ENCODE peak calls at places on chromosomes 3 and 15, in ten cellular contexts. One of them, this sample, is unnamed.

GRCh38 chr15:51706347-51706746 is 25.0 kb downstream of the SCG3 start:
- DNase-seq in GM20000: no peak
- DNase-seq in AG10803: peak; percentile 72
- DNase-seq in ascending aorta: no peak
- DNase-seq in OCI-LY7: no peak
- DNase-seq in HFFc6: no peak
- DNase-seq in WERI-Rb-1: no peak
- DNase-seq in endothelial cell of umbilical vein: no peak
- DNase-seq in HL-60: no peak
- DNase-seq in neural crest cell: no peak
- DNase-seq in this sample: no peak

GRCh38 chr3:116512931-116513330 is 67.6 kb upstream of the LSAMP start:
- DNase-seq in GM20000: no peak
- DNase-seq in AG10803: no peak
- DNase-seq in ascending aorta: no peak
- DNase-seq in OCI-LY7: no peak
- DNase-seq in HFFc6: no peak
- DNase-seq in WERI-Rb-1: no peak
- DNase-seq in endothelial cell of umbilical vein: no peak
- DNase-seq in HL-60: no peak
- DNase-seq in neural crest cell: no peak
- DNase-seq in this sample: no peak

GRCh38 chr15:70355275-70355795 is 257.6 kb upstream of the TLE3 start:
- DNase-seq in GM20000: no peak
- DNase-seq in AG10803: no peak
- DNase-seq in ascending aorta: no peak
- DNase-seq in OCI-LY7: peak; percentile 11
- DNase-seq in HFFc6: no peak
- DNase-seq in WERI-Rb-1: no peak
- DNase-seq in endothelial cell of umbilical vein: no peak
- DNase-seq in HL-60: no peak
- DNase-seq in neural crest cell: no peak
- DNase-seq in this sample: no peak

GRCh38 chr3:32147509-32147908 is 41.1 kb downstream of the GPD1L start:
- DNase-seq in GM20000: no peak
- DNase-seq in AG10803: no peak
- DNase-seq in ascending aorta: no peak
- DNase-seq in OCI-LY7: no peak
- DNase-seq in HFFc6: no peak
- DNase-seq in WERI-Rb-1: no peak
- DNase-seq in endothelial cell of umbilical vein: no peak
- DNase-seq in HL-60: no peak
- DNase-seq in neural crest cell: no peak
- DNase-seq in this sample: no peak

GRCh38 chr3:26840272-26840870 is 217.8 kb downstream of the LRRC3B start:
- DNase-seq in GM20000: no peak
- DNase-seq in AG10803: no peak
- DNase-seq in ascending aorta: no peak
- DNase-seq in OCI-LY7: no peak
- DNase-seq in HFFc6: no peak
- DNase-seq in WERI-Rb-1: no peak
- DNase-seq in endothelial cell of umbilical vein: no peak
- DNase-seq in HL-60: no peak
- DNase-seq in neural crest cell: no peak
- DNase-seq in this sample: no peak

GRCh38 chr15:73364070-73364469 is 4.7 kb downstream of the HCN4 start:
- DNase-seq in GM20000: no peak
- DNase-seq in AG10803: no peak
- DNase-seq in ascending aorta: no peak
- DNase-seq in OCI-LY7: no peak
- DNase-seq in HFFc6: no peak
- DNase-seq in WERI-Rb-1: no peak
- DNase-seq in endothelial cell of umbilical vein: no peak
- DNase-seq in HL-60: no peak
- DNase-seq in neural crest cell: no peak
- DNase-seq in this sample: no peak

GRCh38 chr3:5277612-5278236 is 90.2 kb downstream of the EDEM1 start:
- DNase-seq in GM20000: no peak
- DNase-seq in AG10803: no peak
- DNase-seq in ascending aorta: no peak
- DNase-seq in OCI-LY7: no peak
- DNase-seq in HFFc6: no peak
- DNase-seq in WERI-Rb-1: no peak
- DNase-seq in endothelial cell of umbilical vein: no peak
- DNase-seq in HL-60: no peak
- DNase-seq in neural crest cell: no peak
- DNase-seq in this sample: no peak

GRCh38 chr3:13348100-13348499 is 72.0 kb downstream of the NUP210 start:
- DNase-seq in GM20000: no peak
- DNase-seq in AG10803: no peak
- DNase-seq in ascending aorta: no peak
- DNase-seq in OCI-LY7: no peak
- DNase-seq in HFFc6: no peak
- DNase-seq in WERI-Rb-1: no peak
- DNase-seq in endothelial cell of umbilical vein: no peak
- DNase-seq in HL-60: no peak
- DNase-seq in neural crest cell: no peak
- DNase-seq in this sample: no peak

GRCh38 chr3:74605437-74605836 is 9.0 kb downstream of the CNTN3 start:
- DNase-seq in GM20000: no peak
- DNase-seq in AG10803: no peak
- DNase-seq in ascending aorta: no peak
- DNase-seq in OCI-LY7: no peak
- DNase-seq in HFFc6: no peak
- DNase-seq in WERI-Rb-1: no peak
- DNase-seq in endothelial cell of umbilical vein: no peak
- DNase-seq in HL-60: no peak
- DNase-seq in neural crest cell: no peak
- DNase-seq in this sample: no peak

GRCh38 chr3:72346526-72346926 is 501.7 kb downstream of the SHQ1 start:
- DNase-seq in GM20000: no peak
- DNase-seq in AG10803: peak; percentile 99
- DNase-seq in ascending aorta: no peak
- DNase-seq in OCI-LY7: no peak
- DNase-seq in HFFc6: peak; percentile 98
- DNase-seq in WERI-Rb-1: no peak
- DNase-seq in endothelial cell of umbilical vein: peak; percentile 21
- DNase-seq in HL-60: peak; percentile 85
- DNase-seq in neural crest cell: no peak
- DNase-seq in this sample: no peak

GRCh38 chr3:41370307-41370706 is 171.0 kb downstream of the CTNNB1 start:
- DNase-seq in GM20000: no peak
- DNase-seq in AG10803: no peak
- DNase-seq in ascending aorta: no peak
- DNase-seq in OCI-LY7: no peak
- DNase-seq in HFFc6: no peak
- DNase-seq in WERI-Rb-1: no peak
- DNase-seq in endothelial cell of umbilical vein: no peak
- DNase-seq in HL-60: no peak
- DNase-seq in neural crest cell: no peak
- DNase-seq in this sample: no peak

GRCh38 chr3:13509816-13510192 is 29.7 kb downstream of the HDAC11 start:
- DNase-seq in GM20000: no peak
- DNase-seq in AG10803: no peak
- DNase-seq in ascending aorta: no peak
- DNase-seq in OCI-LY7: no peak
- DNase-seq in HFFc6: no peak
- DNase-seq in WERI-Rb-1: no peak
- DNase-seq in endothelial cell of umbilical vein: no peak
- DNase-seq in HL-60: no peak
- DNase-seq in neural crest cell: no peak
- DNase-seq in this sample: no peak

GRCh38 chr15:77622212-77622941 is 10.3 kb downstream of the LINGO1 start:
- DNase-seq in GM20000: peak; percentile 26
- DNase-seq in AG10803: no peak
- DNase-seq in ascending aorta: no peak
- DNase-seq in OCI-LY7: no peak
- DNase-seq in HFFc6: no peak
- DNase-seq in WERI-Rb-1: no peak
- DNase-seq in endothelial cell of umbilical vein: no peak
- DNase-seq in HL-60: no peak
- DNase-seq in neural crest cell: no peak
- DNase-seq in this sample: no peak

GRCh38 chr3:58659051-58659675 is 7.4 kb downstream of the FAM3D start:
- DNase-seq in GM20000: no peak
- DNase-seq in AG10803: peak; percentile 42
- DNase-seq in ascending aorta: no peak
- DNase-seq in OCI-LY7: no peak
- DNase-seq in HFFc6: peak; percentile 23
- DNase-seq in WERI-Rb-1: peak; percentile 52
- DNase-seq in endothelial cell of umbilical vein: peak; percentile 59
- DNase-seq in HL-60: no peak
- DNase-seq in neural crest cell: no peak
- DNase-seq in this sample: no peak
- TF ChIP-seq CTCF in GM20000: no peak
- TF ChIP-seq CTCF in AG10803: peak; percentile 49
- TF ChIP-seq CTCF in ascending aorta: no peak
- TF ChIP-seq CTCF in OCI-LY7: no peak
- TF ChIP-seq CTCF in HFFc6: peak; percentile 75
- TF ChIP-seq CTCF in WERI-Rb-1: peak; percentile 72
- TF ChIP-seq CTCF in endothelial cell of umbilical vein: peak; percentile 49
- TF ChIP-seq CTCF in HL-60: no peak
- TF ChIP-seq CTCF in neural crest cell: peak; percentile 46
- TF ChIP-seq CTCF in this sample: peak; percentile 60

DNA sequence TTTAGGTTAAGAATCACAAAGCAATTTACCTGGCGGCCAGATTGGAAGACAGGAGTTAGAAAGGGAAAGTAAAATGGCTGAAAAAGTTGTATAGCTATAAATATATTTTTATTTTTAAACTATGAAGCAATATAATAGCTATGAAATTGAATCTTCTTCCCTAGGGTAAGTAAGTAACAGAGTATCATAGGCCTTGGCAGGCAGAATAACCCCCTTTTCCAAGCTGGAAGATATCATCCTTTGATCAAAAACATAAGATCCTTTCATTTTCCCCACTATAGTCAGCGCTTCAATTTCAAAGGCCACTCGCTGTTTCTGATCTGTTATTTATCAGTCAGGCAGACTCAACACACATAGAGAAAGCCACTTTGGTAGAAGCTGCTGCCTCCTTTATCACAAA is 74.1 kb upstream of the UBE2E2 start:
- DNase-seq in GM20000: no peak
- DNase-seq in AG10803: no peak
- DNase-seq in ascending aorta: no peak
- DNase-seq in OCI-LY7: no peak
- DNase-seq in HFFc6: no peak
- DNase-seq in WERI-Rb-1: no peak
- DNase-seq in endothelial cell of umbilical vein: no peak
- DNase-seq in HL-60: no peak
- DNase-seq in neural crest cell: no peak
- DNase-seq in this sample: no peak
- TF ChIP-seq CTCF in GM20000: no peak
- TF ChIP-seq CTCF in AG10803: no peak
- TF ChIP-seq CTCF in ascending aorta: no peak
- TF ChIP-seq CTCF in OCI-LY7: no peak
- TF ChIP-seq CTCF in HFFc6: no peak
- TF ChIP-seq CTCF in WERI-Rb-1: no peak
- TF ChIP-seq CTCF in endothelial cell of umbilical vein: no peak
- TF ChIP-seq CTCF in HL-60: no peak
- TF ChIP-seq CTCF in neural crest cell: no peak
- TF ChIP-seq CTCF in this sample: no peak

GRCh38 chr3:42600958-42601675 is 631 bp downstream of the NKTR start:
- DNase-seq in GM20000: no peak
- DNase-seq in AG10803: peak; percentile 68
- DNase-seq in ascending aorta: peak; percentile 23
- DNase-seq in OCI-LY7: peak; percentile 68
- DNase-seq in HFFc6: peak; percentile 77
- DNase-seq in WERI-Rb-1: no peak
- DNase-seq in endothelial cell of umbilical vein: peak; percentile 68
- DNase-seq in HL-60: peak; percentile 84
- DNase-seq in neural crest cell: no peak
- DNase-seq in this sample: no peak
- TF ChIP-seq CTCF in GM20000: no peak
- TF ChIP-seq CTCF in AG10803: peak; percentile 21
- TF ChIP-seq CTCF in ascending aorta: no peak
- TF ChIP-seq CTCF in OCI-LY7: no peak
- TF ChIP-seq CTCF in HFFc6: peak; percentile 6
- TF ChIP-seq CTCF in WERI-Rb-1: no peak
- TF ChIP-seq CTCF in endothelial cell of umbilical vein: no peak
- TF ChIP-seq CTCF in HL-60: no peak
- TF ChIP-seq CTCF in neural crest cell: peak; percentile 30
- TF ChIP-seq CTCF in this sample: peak; percentile 49

DNA sequence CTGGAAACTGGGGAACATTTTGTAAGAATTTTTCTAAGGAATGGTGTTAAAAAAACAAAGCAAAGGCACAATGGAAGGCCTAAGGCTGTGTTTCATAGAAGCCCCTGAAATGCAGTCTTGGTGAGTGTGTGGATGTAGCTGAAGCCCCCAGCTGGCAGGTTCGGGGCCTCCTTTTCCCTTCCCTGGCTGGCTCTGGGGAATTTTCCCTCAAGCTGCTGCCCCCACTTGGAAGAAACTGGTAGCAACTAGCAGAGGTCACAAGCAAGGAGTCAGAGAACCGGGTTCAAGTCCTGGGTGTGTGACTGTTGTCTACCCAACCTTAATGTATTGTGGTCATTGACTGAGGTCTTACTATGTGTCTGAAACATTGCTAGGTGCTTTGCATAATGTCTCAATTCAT is 85.3 kb upstream of the MYZAP start:
- DNase-seq in GM20000: no peak
- DNase-seq in AG10803: no peak
- DNase-seq in ascending aorta: no peak
- DNase-seq in OCI-LY7: no peak
- DNase-seq in HFFc6: no peak
- DNase-seq in WERI-Rb-1: peak; percentile 44
- DNase-seq in endothelial cell of umbilical vein: no peak
- DNase-seq in HL-60: no peak
- DNase-seq in neural crest cell: no peak
- DNase-seq in this sample: no peak
- TF ChIP-seq CTCF in GM20000: no peak
- TF ChIP-seq CTCF in AG10803: peak; percentile 32
- TF ChIP-seq CTCF in ascending aorta: no peak
- TF ChIP-seq CTCF in OCI-LY7: peak; percentile 27
- TF ChIP-seq CTCF in HFFc6: peak; percentile 23
- TF ChIP-seq CTCF in WERI-Rb-1: peak; percentile 50
- TF ChIP-seq CTCF in endothelial cell of umbilical vein: peak; percentile 11
- TF ChIP-seq CTCF in HL-60: no peak
- TF ChIP-seq CTCF in neural crest cell: peak; percentile 41
- TF ChIP-seq CTCF in this sample: no peak

DNA sequence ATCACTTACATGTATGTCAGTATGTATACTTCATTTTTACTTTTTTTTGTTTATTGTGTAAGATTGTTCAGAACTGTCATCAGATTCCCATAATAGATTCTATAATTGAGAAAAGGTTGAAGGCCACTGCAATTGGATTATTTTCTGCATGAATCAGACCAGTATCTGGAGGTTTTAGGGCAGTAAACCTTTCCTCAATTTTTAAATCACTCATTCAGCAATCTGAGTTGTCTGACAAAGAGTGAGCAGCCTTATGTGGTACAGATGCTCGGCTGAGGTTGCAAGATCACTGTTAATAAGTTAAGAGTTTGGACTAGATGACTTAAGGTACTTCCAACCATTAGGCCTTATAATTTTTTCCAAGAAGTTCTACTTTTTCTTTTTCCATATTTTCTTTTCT is 96.0 kb downstream of the TP63 start:
- DNase-seq in GM20000: no peak
- DNase-seq in AG10803: peak; percentile 61
- DNase-seq in ascending aorta: no peak
- DNase-seq in OCI-LY7: no peak
- DNase-seq in HFFc6: no peak
- DNase-seq in WERI-Rb-1: no peak
- DNase-seq in endothelial cell of umbilical vein: no peak
- DNase-seq in HL-60: no peak
- DNase-seq in neural crest cell: no peak
- DNase-seq in this sample: no peak
- TF ChIP-seq CTCF in GM20000: no peak
- TF ChIP-seq CTCF in AG10803: no peak
- TF ChIP-seq CTCF in ascending aorta: no peak
- TF ChIP-seq CTCF in OCI-LY7: no peak
- TF ChIP-seq CTCF in HFFc6: no peak
- TF ChIP-seq CTCF in WERI-Rb-1: no peak
- TF ChIP-seq CTCF in endothelial cell of umbilical vein: no peak
- TF ChIP-seq CTCF in HL-60: no peak
- TF ChIP-seq CTCF in neural crest cell: no peak
- TF ChIP-seq CTCF in this sample: no peak